ENCODE peak calls at places on chromosome 20, in seven cellular contexts. S is H7; C is stimulated activated effector memory CD8-positive, alpha-beta T cell treated with anti-CD3 and anti-CD28 coated beads, Interleukin-12 subunit alpha, Interleukin-12 subunit beta, amount 100 ng/mL, for 72 hours; O is nephron progenitor cell; Y is activated T-cell treated with anti-CD3 and anti-CD28 coated beads, Interleukin-2, amount 50 U/mL, for 72 hours; D is natural killer cell; K is prostate gland. F is an unnamed sample.

GRCh38 chr20:31608256-31608980 is 3.3 kb downstream of the ID1 start:
- DNase-seq in S (peak), C (no peak), O (peak), Y (no peak), D (no peak), K (peak), F (peak)

GRCh38 chr20:64168381-64169088 is 4.3 kb downstream of the MYT1 start:
- DNase-seq in S (no peak), C (no peak), O (no peak), Y (no peak), D (no peak), K (no peak), F (peak)

GRCh38 chr20:56690531-56691175 is 61.5 kb downstream of the TFAP2C start:
- DNase-seq in S (no peak), C (no peak), O (no peak), Y (no peak), D (no peak), K (no peak), F (no peak)

GRCh38 chr20:17601957-17602356 is 32.1 kb downstream of the DSTN start:
- DNase-seq in S (no peak), C (no peak), O (no peak), Y (no peak), D (no peak), K (no peak), F (no peak)

GRCh38 chr20:17721802-17722486 is 22.2 kb downstream of the BANF2 start:
- DNase-seq in S (no peak), C (no peak), O (no peak), Y (no peak), D (no peak), K (no peak), F (no peak)

GRCh38 chr20:19515074-19515473 is 243.0 kb upstream of the RIN2 start:
- DNase-seq in S (no peak), C (no peak), O (no peak), Y (no peak), D (no peak), K (no peak), F (no peak)

GRCh38 chr20:47108994-47109393 is 214.4 kb downstream of the EYA2 start:
- DNase-seq in S (no peak), C (no peak), O (no peak), Y (no peak), D (no peak), K (no peak), F (no peak)

GRCh38 chr20:34150616-34151015 is 38.6 kb upstream of the EIF2S2 start:
- DNase-seq in S (no peak), C (no peak), O (no peak), Y (no peak), D (no peak), K (no peak), F (no peak)

GRCh38 chr20:3712279-3712873 is at the start of gene SIGLEC1:
- DNase-seq in S (peak), C (no peak), O (no peak), Y (no peak), D (no peak), K (no peak), F (no peak)

GRCh38 chr20:57375652-57376230 is 15.5 kb upstream of the RBM38 start:
- DNase-seq in S (no peak), C (no peak), O (no peak), Y (no peak), D (no peak), K (no peak), F (no peak)

GRCh38 chr20:1225729-1226313 is at the start of gene RAD21L1:
- DNase-seq in S (peak), C (peak), O (peak), Y (peak), D (peak), K (peak), F (peak)

GRCh38 chr20:33561981-33562601 is 72.2 kb downstream of the CBFA2T2 start:
- DNase-seq in S (peak), C (no peak), O (no peak), Y (no peak), D (no peak), K (peak), F (peak)

GRCh38 chr20:47468290-47469050 is 33.2 kb upstream of the NCOA3 start:
- DNase-seq in S (no peak), C (no peak), O (no peak), Y (no peak), D (no peak), K (no peak), F (no peak)

GRCh38 chr20:4406627-4407026 is 315.1 kb upstream of the PRND start:
- DNase-seq in S (no peak), C (no peak), O (no peak), Y (no peak), D (no peak), K (no peak), F (no peak)

GRCh38 chr20:63693079-63693974 is 3.1 kb upstream of the TNFRSF6B start:
- DNase-seq in S (peak), C (no peak), O (no peak), Y (no peak), D (no peak), K (no peak), F (no peak)

GRCh38 chr20:14764511-14765369 is 427.3 kb upstream of the FLRT3 start:
- DNase-seq in S (no peak), C (no peak), O (no peak), Y (no peak), D (no peak), K (peak), F (no peak)

GRCh38 chr20:62839816-62840215 is 21.8 kb downstream of the TCFL5 start:
- DNase-seq in S (no peak), C (no peak), O (no peak), Y (no peak), D (no peak), K (no peak), F (no peak)

GRCh38 chr20:14214046-14214445 is 123.4 kb downstream of the FLRT3 start:
- DNase-seq in S (no peak), C (no peak), O (no peak), Y (no peak), D (no peak), K (no peak), F (no peak)

F was measured in NCI-H2171.